ENCODE peak calls at places on chromosome 1, in ten cellular contexts. S, B, Z, I, X, D, A, R, O and G are unnamed samples.

GRCh38 chr1:110548381-110548780 is 29.4 kb upstream of the KCNA10 start:
- DNase-seq in D (no peak), S (peak), O (no peak), R (no peak), A (peak), Z (peak), I (no peak), X (peak), B (peak), G (peak)

GRCh38 chr1:187928288-187928687 is 1099.5 kb downstream of the PLA2G4A start:
- DNase-seq in Z (peak), O (no peak), I (no peak), X (peak), S (no peak), B (no peak), R (peak), D (no peak), A (peak), G (peak)

GRCh38 chr1:54238353-54239040 is 38.5 kb downstream of the MRPL37 start:
- DNase-seq in S (no peak), D (no peak), X (no peak), Z (no peak), A (no peak), B (no peak), R (no peak), O (peak), I (no peak), G (no peak)

GRCh38 chr1:83735525-83735924 is 263.4 kb downstream of the TTLL7 start:
- DNase-seq in O (no peak), X (no peak), D (no peak), I (no peak), A (no peak), B (no peak), R (no peak), S (no peak), Z (no peak), G (no peak)

GRCh38 chr1:218633238-218633948 is 288.3 kb downstream of the TGFB2 start:
- DNase-seq in I (no peak), X (peak), D (no peak), S (no peak), B (no peak), O (no peak), Z (no peak), R (no peak), A (no peak), G (no peak)

GRCh38 chr1:51924455-51924854 is 45.9 kb upstream of the NRDC start:
- DNase-seq in X (no peak), Z (no peak), O (no peak), A (no peak), R (peak), I (no peak), B (no peak), S (no peak), D (no peak), G (peak)

GRCh38 chr1:225974454-225974853 is 24.7 kb downstream of the SDE2 start:
- DNase-seq in A (no peak), X (no peak), I (no peak), S (no peak), R (no peak), Z (no peak), D (no peak), B (no peak), O (no peak), G (no peak)

GRCh38 chr1:168288311-168289052 is 7.8 kb downstream of the TBX19 start:
- DNase-seq in X (no peak), R (peak), A (no peak), D (no peak), I (no peak), Z (peak), S (no peak), B (no peak), O (no peak), G (no peak)

GRCh38 chr1:159798893-159799292 is 3.3 kb upstream of the FCRL6 start:
- DNase-seq in O (no peak), I (peak), R (peak), B (peak), X (peak), S (peak), A (peak), Z (peak), D (peak), G (peak)

GRCh38 chr1:174815036-174815435 is 184.7 kb upstream of the CACYBP start:
- DNase-seq in X (no peak), A (no peak), D (no peak), I (no peak), B (peak), O (no peak), S (no peak), R (peak), Z (peak), G (peak)

DNA sequence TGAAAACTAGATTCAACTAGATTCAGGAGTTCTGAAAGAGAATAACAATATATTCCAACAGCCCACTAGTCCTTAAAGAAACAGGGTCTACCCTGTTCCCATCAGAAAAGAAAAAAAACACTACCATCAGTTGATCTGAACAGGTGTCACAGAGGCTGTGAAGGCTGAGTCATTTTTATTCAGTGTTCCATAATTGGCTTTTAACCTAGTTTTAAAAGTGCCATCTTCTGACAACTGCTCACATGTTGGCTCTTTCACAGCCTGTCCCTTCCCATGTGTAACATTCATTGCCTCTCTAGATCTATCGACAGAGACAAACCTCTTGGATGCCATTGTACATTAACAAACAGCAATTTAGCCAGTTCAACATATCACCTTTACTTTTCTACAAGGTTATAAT is 243.7 kb downstream of the TBX15 start:
- DNase-seq in B (no peak), I (no peak), A (no peak), Z (no peak), X (no peak), O (no peak), D (no peak), S (no peak), R (no peak), G (no peak)
- H3K4me3 ChIP-seq in B (no peak), I (no peak), A (no peak), Z (no peak), X (no peak), O (no peak), D (no peak), S (no peak), R (no peak), G (no peak)

GRCh38 chr1:158329807-158330206 is 1.5 kb downstream of the CD1B start:
- DNase-seq in D (no peak), O (no peak), R (no peak), X (peak), I (no peak), S (no peak), B (peak), A (no peak), Z (peak), G (peak)
- TF ChIP-seq CTCF in D (no peak), O (peak), R (no peak), X (peak), I (no peak), S (no peak), B (peak), A (no peak), Z (peak), G (peak)

GRCh38 chr1:199907361-199907760 is 120.1 kb upstream of the NR5A2 start:
- DNase-seq in S (no peak), B (no peak), R (no peak), I (no peak), D (no peak), X (no peak), O (no peak), A (no peak), Z (no peak), G (no peak)
- H3K4me3 ChIP-seq in S (no peak), B (no peak), R (no peak), I (no peak), D (no peak), X (no peak), O (no peak), A (no peak), Z (no peak), G (no peak)

GRCh38 chr1:186304982-186305949 is 69.8 kb downstream of the TPR start:
- DNase-seq in S (no peak), A (peak), R (peak), Z (peak), X (peak), O (no peak), B (peak), I (no peak), D (no peak), G (peak)
- TF ChIP-seq CTCF in S (no peak), A (peak), R (peak), Z (peak), X (peak), O (peak), B (peak), I (no peak), D (no peak), G (peak)

DNA sequence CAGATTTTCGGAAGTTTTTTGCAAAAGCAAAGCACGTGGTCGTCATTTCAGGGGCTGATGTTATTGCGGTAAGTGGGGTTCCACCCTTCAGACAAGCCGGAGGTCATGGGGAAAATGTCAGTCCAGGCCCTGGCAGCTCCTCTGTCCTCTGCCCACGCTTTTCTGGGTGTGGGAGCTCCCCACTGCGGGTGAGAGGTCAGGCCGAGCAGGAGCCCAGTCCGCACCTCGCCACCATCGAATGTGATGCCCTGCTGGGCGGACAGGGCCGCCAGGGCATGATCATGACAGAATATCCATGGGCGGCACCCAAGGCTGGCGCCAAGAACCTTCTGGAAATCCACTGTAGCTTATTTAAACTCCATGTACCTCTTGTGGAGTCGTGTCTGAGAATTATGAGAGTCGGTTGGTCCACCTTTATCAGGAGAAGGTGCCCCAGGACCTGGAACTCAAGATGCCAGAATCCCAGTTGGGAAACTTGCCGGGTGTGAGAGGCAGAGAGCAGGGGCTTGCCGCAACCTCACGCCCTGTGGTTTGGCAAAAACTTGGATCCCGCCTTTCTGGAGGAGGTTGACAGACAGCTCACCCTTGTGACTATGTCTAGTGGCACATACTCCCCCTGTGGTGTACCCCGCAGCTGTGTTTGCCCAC is 6.9 kb downstream of the DIRAS3 start:
- DNase-seq in I (no peak), R (no peak), A (no peak), Z (no peak), S (no peak), O (no peak), X (no peak), B (no peak), D (no peak), G (no peak)
- H3K4me3 ChIP-seq in I (no peak), R (no peak), A (no peak), Z (no peak), S (no peak), O (no peak), X (no peak), B (no peak), D (no peak), G (no peak)

DNA sequence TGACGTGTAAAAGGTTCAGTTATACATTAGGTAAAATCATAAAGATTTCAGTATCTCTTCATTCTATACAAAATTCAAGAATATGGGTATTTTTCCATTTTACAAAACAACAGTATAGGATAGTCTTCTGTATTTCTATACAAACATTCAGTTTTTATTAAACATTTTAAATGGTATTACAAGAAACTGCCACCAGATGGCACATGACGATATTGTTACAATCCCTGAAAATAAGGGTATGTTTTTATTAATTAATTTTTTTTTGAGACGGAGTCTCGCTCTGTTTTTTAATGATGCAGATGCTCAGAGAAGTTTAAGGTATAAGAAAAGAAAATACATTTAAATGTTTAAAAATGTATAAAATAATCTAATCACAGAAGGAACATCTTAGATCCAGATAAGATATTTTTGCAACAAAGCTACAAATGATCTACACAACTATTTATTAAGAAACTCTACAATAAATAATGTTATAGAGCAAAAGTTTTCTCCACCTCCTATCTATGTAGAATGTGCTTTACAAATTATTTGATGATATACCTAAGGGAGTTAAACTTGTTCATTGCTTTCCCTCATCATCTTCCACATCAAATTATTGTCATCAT is 23.5 kb upstream of the RSBN1 start:
- DNase-seq in D (peak), Z (peak), R (peak), X (no peak), I (no peak), S (no peak), A (peak), B (peak), O (no peak), G (peak)
- TF ChIP-seq CTCF in D (peak), Z (peak), R (no peak), X (peak), I (peak), S (no peak), A (peak), B (peak), O (peak), G (peak)

GRCh38 chr1:13825033-13825432 is 125.0 kb downstream of the PRDM2 start:
- DNase-seq in I (peak), S (no peak), R (no peak), O (no peak), A (no peak), Z (no peak), D (no peak), X (no peak), B (no peak), G (no peak)

GRCh38 chr1:13824626-13825025 is 124.6 kb downstream of the PRDM2 start:
- DNase-seq in R (no peak), A (no peak), B (no peak), O (no peak), Z (no peak), I (peak), D (no peak), S (no peak), X (no peak), G (no peak)

GRCh38 chr1:13823936-13824335 is 123.9 kb downstream of the PRDM2 start:
- DNase-seq in Z (no peak), A (no peak), D (no peak), S (no peak), R (no peak), I (peak), O (peak), B (no peak), X (no peak), G (no peak)

GRCh38 chr1:13820456-13820855 is 120.5 kb downstream of the PRDM2 start:
- DNase-seq in S (no peak), I (peak), A (no peak), R (no peak), Z (no peak), X (no peak), O (peak), B (no peak), D (no peak), G (no peak)

GRCh38 chr1:13823126-13823880 is 123.3 kb downstream of the PRDM2 start:
- DNase-seq in I (peak), Z (no peak), X (no peak), B (no peak), O (peak), D (no peak), A (no peak), S (no peak), R (no peak), G (no peak)
- H3K4me3 ChIP-seq in I (no peak), Z (no peak), X (no peak), B (no peak), O (no peak), D (no peak), A (no peak), S (no peak), R (no peak), G (no peak)